ENCODE peak calls at places on chromosome 10, in four cellular contexts. S is thoracic aorta, G is non-pigmented ciliary epithelial cell, O is nephron progenitor cell. P is an unnamed sample.

GRCh38 chr10:45514283-45515270 is 140.6 kb downstream of the ALOX5 start:
- DNase-seq in G (no peak), S (no peak), O (no peak), P (no peak)

GRCh38 chr10:35492387-35493195 is 112.5 kb upstream of the GJD4 start:
- DNase-seq in G (no peak), S (no peak), O (no peak), P (no peak)

GRCh38 chr10:124263726-124264125 is 155.0 kb downstream of the OAT start:
- DNase-seq in G (no peak), O (no peak), S (no peak), P (no peak)

GRCh38 chr10:132158122-132158741 is 28.5 kb upstream of the DPYSL4 start:
- DNase-seq in G (no peak), S (no peak), O (no peak), P (no peak)

GRCh38 chr10:97450828-97451227 is 4.9 kb downstream of the ZDHHC16 start:
- DNase-seq in G (no peak), O (no peak), S (no peak), P (no peak)

GRCh38 chr10:132339276-132339675 is 7.3 kb downstream of the LRRC27 start:
- DNase-seq in G (no peak), S (no peak), O (no peak), P (no peak)

GRCh38 chr10:107553470-107553869 is 389.0 kb upstream of the SORCS1 start:
- DNase-seq in S (no peak), O (no peak), G (peak; percentile 67), P (no peak)

GRCh38 chr10:235921-236320 is 100.7 kb downstream of the ZMYND11 start:
- DNase-seq in G (no peak), O (no peak), S (no peak), P (no peak)

GRCh38 chr10:17021661-17022060 is 108.0 kb downstream of the CUBN start:
- DNase-seq in S (no peak), O (no peak), G (no peak), P (no peak)

GRCh38 chr10:130138479-130138866 is 2.3 kb downstream of the GLRX3 start:
- DNase-seq in G (peak; percentile 38), S (no peak), O (no peak), P (no peak)

GRCh38 chr10:91271886-91272285 is 51.4 kb downstream of the PCGF5 start:
- DNase-seq in G (no peak), S (no peak), O (no peak), P (no peak)

GRCh38 chr10:126661841-126662520 is 8.5 kb downstream of the C10orf90 start:
- DNase-seq in S (no peak), G (no peak), O (no peak), P (no peak)

GRCh38 chr10:109922353-109922975 is 847 bp downstream of the XPNPEP1 start:
- DNase-seq in G (no peak), S (no peak), O (no peak), P (no peak)

GRCh38 chr10:95505084-95505610 is 56.0 kb downstream of the SORBS1 start:
- DNase-seq in O (peak; percentile 12), S (no peak), G (no peak), P (no peak)

GRCh38 chr10:24703700-24704099 is 20.0 kb downstream of the ARHGAP21 start:
- DNase-seq in G (peak; percentile 30), S (no peak), O (no peak), P (no peak)

GRCh38 chr10:100670828-100671479 is 74.4 kb upstream of the PAX2 start:
- DNase-seq in S (no peak), O (peak; percentile 81), G (no peak), P (no peak)

GRCh38 chr10:108597031-108597430 is 1326.3 kb downstream of the XPNPEP1 start:
- DNase-seq in O (no peak), G (no peak), S (no peak), P (no peak)

GRCh38 chr10:68156373-68157185 is 47.3 kb downstream of the MYPN start:
- DNase-seq in G (no peak), S (peak; percentile 13), O (peak; percentile 45), P (peak; percentile 59)

GRCh38 chr10:124259139-124259825 is 159.4 kb downstream of the OAT start:
- DNase-seq in G (no peak), O (no peak), S (no peak), P (no peak)

GRCh38 chr10:73782749-73783085 is 869 bp downstream of the CHCHD1 start:
- DNase-seq in S (no peak), O (no peak), G (no peak), P (no peak)

GRCh38 chr10:5071411-5072198 is 22.6 kb upstream of the AKR1C3 start:
- DNase-seq in G (no peak), S (peak; percentile 49), O (no peak), P (no peak)

GRCh38 chr10:51651063-51651462 is 48.3 kb downstream of the CSTF2T start:
- DNase-seq in S (no peak), G (no peak), O (no peak), P (no peak)

GRCh38 chr10:62442894-62443674 is 68.9 kb downstream of the ZNF365 start:
- DNase-seq in O (no peak), G (no peak), S (no peak), P (no peak)

GRCh38 chr10:125296598-125296997 is 136.2 kb upstream of the CTBP2 start:
- DNase-seq in O (no peak), G (no peak), S (no peak), P (no peak)

GRCh38 chr10:70085975-70086613 is 33.4 kb downstream of the MACROH2A2 start:
- DNase-seq in O (no peak), G (no peak), S (no peak), P (no peak)

GRCh38 chr10:29210469-29210868 is 78.4 kb upstream of the LYZL1 start:
- DNase-seq in S (no peak), G (no peak), O (no peak), P (no peak)